ENCODE peak calls at places on chromosomes 6 and 20, in five cellular contexts. A, J, Q, K and V are unnamed samples.

GRCh38 chr6:17392978-17393334 is 439 bp upstream of the CAP2 start:
- DNase-seq in A (no peak), J (no peak), Q (no peak), K (no peak), V (no peak)

GRCh38 chr6:65566117-65566516 is 140.9 kb downstream of the EYS start:
- DNase-seq in A (no peak), J (no peak), Q (no peak), K (no peak), V (no peak)

GRCh38 chr6:76835289-76835688 is 628.0 kb downstream of the HTR1B start:
- DNase-seq in A (no peak), J (no peak), Q (no peak), K (no peak), V (no peak)

GRCh38 chr20:56453347-56453746 is 15.1 kb upstream of the RTF2 start:
- DNase-seq in A (no peak), J (no peak), Q (no peak), K (no peak), V (no peak)

GRCh38 chr6:41492261-41492891 is 53.8 kb upstream of the FOXP4 start:
- DNase-seq in A (no peak), J (no peak), Q (no peak), K (no peak), V (no peak)

GRCh38 chr6:5379647-5380242 is 118.4 kb downstream of the FARS2 start:
- DNase-seq in A (no peak), J (no peak), Q (no peak), K (no peak), V (peak; percentile 15)

GRCh38 chr6:169975701-169976100 is 224.3 kb downstream of the ERMARD start:
- DNase-seq in A (no peak), J (peak; percentile 21), Q (no peak), K (peak; percentile 27), V (no peak)

GRCh38 chr6:30238178-30238795 is 25.1 kb upstream of the TRIM26 start:
- DNase-seq in A (no peak), J (no peak), Q (no peak), K (no peak), V (no peak)

GRCh38 chr6:107114872-107115694 is at the start of gene BEND3:
- DNase-seq in A (peak; percentile 40), J (peak; percentile 85), Q (peak; percentile 35), K (no peak), V (no peak)

GRCh38 chr20:42530855-42531674 is 658.6 kb downstream of the PTPRT start:
- DNase-seq in A (peak; percentile 17), J (no peak), Q (no peak), K (no peak), V (peak; percentile 11)

GRCh38 chr20:43766395-43766794 is 39.6 kb upstream of the GTSF1L start:
- DNase-seq in A (no peak), J (no peak), Q (no peak), K (no peak), V (no peak)

GRCh38 chr20:51801220-51801991 is 915 bp downstream of the SALL4 start:
- DNase-seq in A (no peak), J (no peak), Q (no peak), K (no peak), V (no peak)

GRCh38 chr20:39702716-39703349 is 740.7 kb downstream of the DHX35 start:
- DNase-seq in A (no peak), J (no peak), Q (no peak), K (no peak), V (no peak)

GRCh38 chr6:88629838-88630462 is 333.5 kb downstream of the RNGTT start:
- DNase-seq in A (no peak), J (no peak), Q (no peak), K (no peak), V (no peak)

GRCh38 chr6:2876210-2877056 is 26.7 kb downstream of the SERPINB9 start:
- DNase-seq in A (peak; percentile 57), J (peak; percentile 89), Q (peak; percentile 63), K (no peak), V (peak; percentile 89)

GRCh38 chr6:82143041-82143481 is 104.5 kb downstream of the IBTK start:
- DNase-seq in A (no peak), J (no peak), Q (no peak), K (no peak), V (no peak)

GRCh38 chr6:127460465-127460864 is 1.3 kb upstream of the KIAA0408 start:
- DNase-seq in A (no peak), J (no peak), Q (no peak), K (no peak), V (no peak)

GRCh38 chr20:61254881-61255589 is 3.0 kb downstream of the CDH4 start:
- DNase-seq in A (no peak), J (no peak), Q (no peak), K (no peak), V (peak; percentile 87)

GRCh38 chr20:50221501-50222323 is 31.1 kb downstream of the CEBPB start:
- DNase-seq in A (no peak), J (peak; percentile 86), Q (no peak), K (no peak), V (peak; percentile 93)

GRCh38 chr6:106256201-106256968 is 69.2 kb downstream of the ATG5 start:
- DNase-seq in A (no peak), J (no peak), Q (no peak), K (no peak), V (no peak)

GRCh38 chr20:62357681-62358080 is 9.4 kb downstream of the LAMA5 start:
- DNase-seq in A (no peak), J (no peak), Q (no peak), K (no peak), V (no peak)

DNA sequence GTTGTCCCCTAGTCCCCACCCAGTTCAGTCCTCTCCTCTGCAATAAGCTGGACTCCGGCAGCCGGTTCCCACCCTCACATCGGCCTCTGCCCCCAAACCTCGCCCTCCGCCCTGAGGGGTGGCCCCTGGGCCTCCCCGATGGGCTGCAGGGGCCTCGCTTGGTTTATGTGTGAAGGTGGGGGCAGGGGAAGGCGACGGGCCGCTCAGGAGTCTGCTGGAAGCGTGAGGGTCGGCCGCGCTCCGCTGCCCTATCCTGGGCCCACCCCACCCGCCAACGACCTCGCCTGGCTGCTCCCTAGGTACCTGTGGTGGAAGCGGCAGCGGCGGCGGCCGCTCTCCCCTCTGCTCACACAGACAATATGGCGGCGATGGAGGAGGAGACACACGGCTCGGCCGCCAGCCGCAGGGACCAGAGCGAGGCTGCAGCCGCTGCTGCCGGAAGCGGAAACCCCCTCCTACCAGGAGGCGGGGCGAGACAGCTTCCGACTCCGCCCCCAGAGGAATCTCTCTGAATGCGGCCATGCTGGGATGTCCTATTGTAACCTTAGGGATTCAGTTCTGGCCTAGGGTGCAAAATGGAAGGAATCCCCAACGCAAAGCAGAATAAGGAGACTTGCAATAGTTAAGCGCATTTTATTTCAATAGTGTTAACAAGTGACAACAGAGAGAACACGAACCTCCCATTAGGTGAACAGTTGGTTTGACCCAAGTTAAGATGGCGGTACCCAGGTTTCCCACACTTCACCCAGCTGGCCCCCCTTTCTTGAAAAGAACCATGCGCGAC is at the start of gene CSNK2A1:
- DNase-seq in A (peak; percentile 96), J (peak; percentile 98), Q (peak; percentile 93), K (peak; percentile 92), V (peak; percentile 80)
- TF ChIP-seq POLR2A in A (peak; percentile 89), J (no peak), Q (peak; percentile 70), K (peak; percentile 54), V (peak; percentile 86)

DNA sequence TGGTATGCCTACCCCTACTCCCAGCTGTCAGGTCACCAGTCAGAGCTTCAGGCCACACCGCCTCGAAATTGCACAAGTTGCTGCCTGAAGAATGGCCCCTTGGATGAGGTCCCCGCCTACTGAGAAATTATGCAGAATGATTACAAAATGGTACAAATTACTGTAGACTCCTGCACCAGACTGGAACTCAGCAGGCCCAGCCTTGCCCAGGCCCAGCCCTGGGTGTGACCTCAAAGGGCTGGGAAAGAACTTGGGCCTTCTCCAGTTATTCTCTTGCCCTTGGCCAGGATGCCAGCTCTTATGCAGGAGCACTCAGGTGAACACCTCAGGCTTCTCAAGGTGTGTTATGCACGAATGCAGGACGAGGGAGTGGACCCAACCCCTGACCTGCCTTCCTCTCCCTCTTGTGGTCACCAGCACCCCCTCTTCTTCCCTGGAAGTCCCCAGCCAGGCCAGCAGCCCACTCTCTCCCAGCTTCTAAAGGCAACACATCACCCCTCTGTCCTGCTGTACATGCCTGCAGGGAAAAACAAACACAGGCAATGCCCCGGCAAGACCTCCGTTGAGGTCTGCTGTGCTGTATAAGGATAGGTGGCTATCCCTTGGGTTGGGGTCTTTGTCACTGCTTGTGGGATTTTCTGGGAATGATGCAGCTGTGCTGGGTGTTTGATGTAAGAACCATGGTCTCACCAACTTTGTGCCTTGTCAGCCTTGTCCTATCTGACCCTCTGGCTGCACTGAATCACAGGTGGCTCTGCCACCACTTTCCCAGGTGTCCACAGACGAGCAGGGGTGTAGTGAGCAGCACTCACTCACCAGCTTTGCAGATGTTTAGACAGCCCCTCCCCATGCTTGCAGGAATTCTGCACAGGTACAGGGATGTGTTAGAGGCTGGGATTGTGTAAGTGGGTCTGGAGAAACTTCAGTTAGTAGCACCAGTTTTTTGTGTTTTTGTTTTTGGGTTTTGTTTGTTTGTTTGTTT is 88.5 kb upstream of the NAA20 start:
- DNase-seq in A (peak; percentile 59), J (no peak), Q (no peak), K (no peak), V (no peak)
- TF ChIP-seq POLR2A in A (peak; percentile 19), J (no peak), Q (no peak), K (no peak), V (no peak)

GRCh38 chr6:100704941-100705340 is 176.2 kb downstream of the ASCC3 start:
- DNase-seq in A (no peak), J (no peak), Q (no peak), K (no peak), V (no peak)
- TF ChIP-seq POLR2A in A (no peak), J (no peak), Q (no peak), K (no peak), V (no peak)

DNA sequence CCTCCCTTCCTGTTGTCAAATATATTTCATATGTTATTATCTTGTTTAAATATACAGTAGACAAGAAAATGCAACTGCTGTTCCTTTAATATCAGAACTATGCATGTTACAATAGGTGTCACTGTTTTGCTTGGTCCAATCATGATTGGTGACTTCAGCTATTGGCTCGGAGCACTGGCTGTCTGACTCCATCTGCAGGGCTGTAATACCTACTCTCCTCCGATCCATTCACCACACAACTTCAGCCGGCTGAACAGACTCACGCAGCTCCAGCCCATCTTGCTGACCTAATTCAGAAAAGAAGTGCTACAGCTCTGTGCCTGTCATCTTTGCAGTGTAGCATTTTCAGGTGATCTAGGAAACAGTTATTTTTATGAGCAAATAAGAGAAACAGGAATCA is at the start of gene BTBD3:
- DNase-seq in A (peak; percentile 85), J (no peak), Q (no peak), K (no peak), V (no peak)
- TF ChIP-seq POLR2A in A (peak; percentile 97), J (no peak), Q (no peak), K (no peak), V (no peak)

DNA sequence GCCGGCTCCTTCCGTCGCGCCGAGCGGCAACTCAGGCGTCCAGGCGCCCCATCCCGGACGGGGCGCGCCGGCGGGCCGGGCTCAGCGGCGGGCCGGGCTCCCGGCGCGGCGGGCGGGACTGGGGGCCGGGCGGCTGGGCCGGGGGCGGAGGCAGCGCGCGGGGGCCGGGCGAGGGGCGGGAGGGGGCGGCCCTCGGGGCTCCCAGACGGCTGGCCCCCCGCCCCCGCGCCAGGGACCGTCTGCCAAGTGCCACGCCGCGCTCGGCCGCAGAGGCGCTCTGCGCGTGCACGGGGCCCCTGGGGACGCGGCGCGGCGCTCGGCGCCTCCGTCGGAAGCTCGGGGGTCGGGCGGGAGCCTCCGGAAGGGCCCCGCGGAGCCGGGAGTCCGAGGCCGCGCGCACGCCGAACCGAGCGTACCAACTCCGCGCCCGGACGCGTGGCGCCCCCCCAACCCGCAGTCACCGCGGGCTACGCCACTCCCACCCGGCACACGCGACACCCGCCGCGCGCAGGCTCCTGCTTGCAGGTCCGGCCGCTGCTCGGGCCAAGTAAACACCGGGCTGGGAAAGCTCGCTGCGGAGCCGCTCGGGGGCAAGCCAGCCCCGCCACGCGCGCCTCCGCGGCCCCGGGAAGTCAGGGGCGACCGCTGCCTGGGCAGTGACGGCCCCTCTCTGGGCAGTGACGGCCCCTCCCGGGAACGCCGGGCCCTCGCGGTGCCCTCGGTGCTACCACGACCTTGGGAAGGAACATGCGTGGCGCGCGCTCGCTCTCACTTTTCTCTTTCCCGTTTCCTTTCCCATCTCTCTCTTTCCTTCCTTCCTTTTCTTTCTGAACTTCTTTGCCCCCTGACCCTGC is at the start of gene PREX1:
- DNase-seq in A (peak; percentile 41), J (peak; percentile 98), Q (peak; percentile 35), K (peak; percentile 73), V (peak; percentile 56)
- TF ChIP-seq POLR2A in A (peak; percentile 29), J (no peak), Q (no peak), K (no peak), V (peak; percentile 16)